ENCODE peak calls at places on chromosomes 12 and 14, in ten cellular contexts. One of them, this sample, is unnamed.

GRCh38 chr12:57523706-57524614 is 1.3 kb downstream of the MBD6 start:
- DNase-seq in HT1080: no peak
- DNase-seq in foreskin fibroblast: no peak
- DNase-seq in fibroblast of villous mesenchyme: no peak
- DNase-seq in substantia nigra: no peak
- DNase-seq in fibroblast of mammary gland: no peak
- DNase-seq in neural progenitor cell: no peak
- DNase-seq in left cardiac atrium: no peak
- DNase-seq in HEK293T: no peak
- DNase-seq in fibroblast of lung: no peak
- DNase-seq in this sample: peak; percentile 5

GRCh38 chr14:39145266-39145966 is 24.7 kb downstream of the TRAPPC6B start:
- DNase-seq in foreskin fibroblast: no peak
- DNase-seq in HEK293T: no peak
- DNase-seq in neural progenitor cell: no peak
- DNase-seq in fibroblast of villous mesenchyme: peak; percentile 5
- DNase-seq in fibroblast of mammary gland: no peak
- DNase-seq in fibroblast of lung: no peak
- DNase-seq in left cardiac atrium: no peak
- DNase-seq in substantia nigra: no peak
- DNase-seq in HT1080: no peak
- DNase-seq in this sample: no peak

GRCh38 chr12:59716049-59716448 is 120.2 kb downstream of the SLC16A7 start:
- DNase-seq in neural progenitor cell: no peak
- DNase-seq in fibroblast of mammary gland: no peak
- DNase-seq in left cardiac atrium: no peak
- DNase-seq in HT1080: peak; percentile 57
- DNase-seq in fibroblast of lung: no peak
- DNase-seq in foreskin fibroblast: no peak
- DNase-seq in HEK293T: no peak
- DNase-seq in fibroblast of villous mesenchyme: no peak
- DNase-seq in substantia nigra: no peak
- DNase-seq in this sample: no peak

GRCh38 chr12:15863984-15864383 is 18.2 kb upstream of the STRAP start:
- DNase-seq in foreskin fibroblast: no peak
- DNase-seq in neural progenitor cell: no peak
- DNase-seq in fibroblast of mammary gland: no peak
- DNase-seq in substantia nigra: no peak
- DNase-seq in fibroblast of lung: no peak
- DNase-seq in fibroblast of villous mesenchyme: no peak
- DNase-seq in left cardiac atrium: no peak
- DNase-seq in HT1080: no peak
- DNase-seq in HEK293T: no peak
- DNase-seq in this sample: peak; percentile 56

GRCh38 chr12:8687846-8688601 is 9.8 kb upstream of the RIMKLB start:
- DNase-seq in HEK293T: peak; percentile 24
- DNase-seq in substantia nigra: no peak
- DNase-seq in neural progenitor cell: peak; percentile 26
- DNase-seq in fibroblast of lung: peak; percentile 91
- DNase-seq in fibroblast of villous mesenchyme: peak; percentile 78
- DNase-seq in left cardiac atrium: peak; percentile 35
- DNase-seq in foreskin fibroblast: peak; percentile 82
- DNase-seq in HT1080: peak; percentile 81
- DNase-seq in fibroblast of mammary gland: peak; percentile 84
- DNase-seq in this sample: no peak

GRCh38 chr14:20209595-20209994 is 13.9 kb upstream of the OR11H6 start:
- DNase-seq in HT1080: no peak
- DNase-seq in neural progenitor cell: no peak
- DNase-seq in foreskin fibroblast: no peak
- DNase-seq in fibroblast of mammary gland: no peak
- DNase-seq in fibroblast of lung: no peak
- DNase-seq in substantia nigra: no peak
- DNase-seq in left cardiac atrium: no peak
- DNase-seq in HEK293T: no peak
- DNase-seq in fibroblast of villous mesenchyme: no peak
- DNase-seq in this sample: no peak

GRCh38 chr12:52130695-52131094 is 51.2 kb downstream of the SMIM41 start:
- DNase-seq in fibroblast of mammary gland: no peak
- DNase-seq in substantia nigra: no peak
- DNase-seq in fibroblast of lung: no peak
- DNase-seq in fibroblast of villous mesenchyme: no peak
- DNase-seq in left cardiac atrium: no peak
- DNase-seq in foreskin fibroblast: no peak
- DNase-seq in neural progenitor cell: no peak
- DNase-seq in HT1080: no peak
- DNase-seq in HEK293T: no peak
- DNase-seq in this sample: no peak

GRCh38 chr12:39764944-39765560 is 145.4 kb upstream of the ABCD2 start:
- DNase-seq in left cardiac atrium: no peak
- DNase-seq in HT1080: peak; percentile 3
- DNase-seq in foreskin fibroblast: peak; percentile 59
- DNase-seq in fibroblast of villous mesenchyme: peak; percentile 52
- DNase-seq in fibroblast of lung: peak; percentile 69
- DNase-seq in fibroblast of mammary gland: peak; percentile 61
- DNase-seq in substantia nigra: no peak
- DNase-seq in neural progenitor cell: peak; percentile 52
- DNase-seq in HEK293T: peak; percentile 39
- DNase-seq in this sample: peak; percentile 57

GRCh38 chr12:85310025-85310424 is 30.0 kb downstream of the ALX1 start:
- DNase-seq in substantia nigra: no peak
- DNase-seq in neural progenitor cell: no peak
- DNase-seq in foreskin fibroblast: peak; percentile 9
- DNase-seq in HEK293T: no peak
- DNase-seq in fibroblast of lung: no peak
- DNase-seq in HT1080: no peak
- DNase-seq in fibroblast of mammary gland: no peak
- DNase-seq in fibroblast of villous mesenchyme: no peak
- DNase-seq in left cardiac atrium: no peak
- DNase-seq in this sample: no peak

GRCh38 chr12:98745578-98746391 is 100.7 kb downstream of the APAF1 start:
- DNase-seq in fibroblast of villous mesenchyme: no peak
- DNase-seq in HEK293T: no peak
- DNase-seq in left cardiac atrium: peak; percentile 30
- DNase-seq in substantia nigra: no peak
- DNase-seq in fibroblast of mammary gland: no peak
- DNase-seq in neural progenitor cell: peak; percentile 26
- DNase-seq in foreskin fibroblast: peak; percentile 58
- DNase-seq in HT1080: no peak
- DNase-seq in fibroblast of lung: peak; percentile 21
- DNase-seq in this sample: no peak

GRCh38 chr12:481422-481821 is 21.7 kb downstream of the B4GALNT3 start:
- DNase-seq in substantia nigra: no peak
- DNase-seq in HEK293T: no peak
- DNase-seq in fibroblast of villous mesenchyme: no peak
- DNase-seq in neural progenitor cell: no peak
- DNase-seq in fibroblast of lung: peak; percentile 31
- DNase-seq in fibroblast of mammary gland: peak; percentile 11
- DNase-seq in HT1080: peak; percentile 17
- DNase-seq in left cardiac atrium: peak; percentile 79
- DNase-seq in foreskin fibroblast: no peak
- DNase-seq in this sample: no peak

GRCh38 chr12:42728770-42729531 is 139.4 kb upstream of the PRICKLE1 start:
- DNase-seq in substantia nigra: no peak
- DNase-seq in foreskin fibroblast: no peak
- DNase-seq in HT1080: no peak
- DNase-seq in neural progenitor cell: no peak
- DNase-seq in fibroblast of villous mesenchyme: no peak
- DNase-seq in HEK293T: peak; percentile 22
- DNase-seq in fibroblast of lung: no peak
- DNase-seq in fibroblast of mammary gland: no peak
- DNase-seq in left cardiac atrium: no peak
- DNase-seq in this sample: no peak